ENCODE peak calls at places on chromosome 16, in ten cellular contexts. W, O, N, I, Q, U, R, Y, Z and V are unnamed samples.

GRCh38 chr16:65044861-65045260 is 77.0 kb downstream of the CDH11 start:
- DNase-seq in I (no peak), Z (no peak), N (no peak), W (peak), R (peak), Q (no peak), O (peak), Y (no peak), U (no peak), V (no peak)

GRCh38 chr16:27304102-27304501 is 9.7 kb upstream of the IL4R start:
- DNase-seq in U (no peak), Q (peak), N (no peak), I (no peak), Y (no peak), O (no peak), Z (no peak), R (no peak), W (no peak), V (no peak)

GRCh38 chr16:62280556-62280955 is 244.3 kb upstream of the CDH8 start:
- DNase-seq in Q (no peak), R (no peak), Y (no peak), Z (no peak), W (no peak), I (no peak), U (no peak), O (no peak), N (no peak), V (no peak)

GRCh38 chr16:2501938-2502900 is 11.5 kb upstream of the ATP6V0C start:
- DNase-seq in R (no peak), Q (no peak), I (no peak), O (no peak), U (no peak), W (no peak), N (no peak), Y (no peak), Z (no peak), V (no peak)

GRCh38 chr16:48361012-48361411 is 24.2 kb downstream of the SIAH1 start:
- DNase-seq in Z (no peak), Y (no peak), W (no peak), U (peak), I (no peak), O (no peak), N (no peak), Q (no peak), R (no peak), V (no peak)

GRCh38 chr16:71916397-71916920 is 21.1 kb downstream of the IST1 start:
- DNase-seq in R (peak), N (no peak), W (no peak), Q (no peak), Y (no peak), Z (no peak), I (no peak), U (no peak), O (peak), V (no peak)

GRCh38 chr16:77618011-77618410 is 104.3 kb upstream of the NUDT7 start:
- DNase-seq in Y (no peak), W (no peak), U (no peak), O (no peak), Q (peak), R (peak), Z (no peak), N (no peak), I (no peak), V (no peak)

GRCh38 chr16:11130978-11131665 is 124.9 kb downstream of the SOCS1 start:
- DNase-seq in Q (no peak), O (no peak), W (no peak), I (no peak), U (no peak), Y (no peak), Z (no peak), N (no peak), R (no peak), V (no peak)

GRCh38 chr16:53517851-53518250 is 14.8 kb upstream of the AKTIP start:
- DNase-seq in W (no peak), R (no peak), Q (no peak), Z (no peak), I (no peak), Y (no peak), N (no peak), O (no peak), U (no peak), V (no peak)

GRCh38 chr16:20871258-20871657 is 28.9 kb downstream of the DCUN1D3 start:
- DNase-seq in O (no peak), U (no peak), Y (no peak), I (no peak), Z (no peak), N (no peak), W (no peak), Q (no peak), R (no peak), V (no peak)

DNA sequence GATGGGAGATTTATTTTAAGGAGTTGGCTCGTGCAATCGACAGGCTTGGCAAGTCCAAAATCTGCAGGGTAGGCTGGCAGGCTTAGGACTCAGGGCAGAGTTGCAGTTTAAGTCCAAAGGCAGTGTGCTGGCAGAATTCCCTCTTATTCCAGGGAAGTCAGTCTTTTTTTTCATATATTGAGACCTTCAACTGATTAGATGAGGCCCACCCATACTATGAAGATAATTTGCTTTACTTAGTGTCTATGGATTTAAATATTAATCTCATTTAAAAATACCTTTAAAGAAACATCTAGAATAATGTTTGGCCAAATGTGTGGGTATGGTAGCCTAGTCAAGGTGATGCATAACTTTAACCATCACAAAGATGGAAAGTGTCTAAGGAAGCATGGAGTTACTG is 99.8 kb downstream of the CNTNAP4 start:
- DNase-seq in R (no peak), O (no peak), Q (no peak), W (no peak), Y (no peak), Z (no peak), I (no peak), N (no peak), U (no peak), V (no peak)
- H3K27ac ChIP-seq in R (no peak), O (no peak), Q (no peak), W (no peak), Y (no peak), Z (no peak), I (no peak), N (no peak), U (no peak), V (no peak)

GRCh38 chr16:29972992-29973383 is 680 bp upstream of the TAOK2 start:
- DNase-seq in R (no peak), U (no peak), Z (no peak), N (no peak), O (no peak), W (no peak), I (no peak), Q (no peak), Y (no peak), V (no peak)
- TF ChIP-seq EZH2 in R (no peak), U (no peak), Z (no peak), N (no peak), O (no peak), W (no peak), I (no peak), Q (no peak), Y (no peak), V (no peak)

GRCh38 chr16:85928411-85928820 is 29.5 kb downstream of the IRF8 start:
- DNase-seq in N (no peak), Z (no peak), Y (no peak), Q (no peak), U (no peak), I (no peak), R (no peak), O (peak), W (peak), V (peak)

GRCh38 chr16:85927326-85927725 is 28.4 kb downstream of the IRF8 start:
- DNase-seq in Y (no peak), N (no peak), Z (no peak), U (no peak), R (no peak), O (no peak), W (no peak), Q (no peak), I (no peak), V (no peak)

GRCh38 chr16:85927938-85928337 is 29.0 kb downstream of the IRF8 start:
- DNase-seq in Q (no peak), O (no peak), Y (no peak), U (no peak), I (no peak), W (no peak), Z (no peak), N (no peak), R (no peak), V (no peak)

GRCh38 chr16:85924675-85925074 is 25.7 kb downstream of the IRF8 start:
- DNase-seq in Y (no peak), Q (no peak), O (peak), U (no peak), R (peak), I (no peak), N (no peak), W (peak), Z (no peak), V (no peak)

DNA sequence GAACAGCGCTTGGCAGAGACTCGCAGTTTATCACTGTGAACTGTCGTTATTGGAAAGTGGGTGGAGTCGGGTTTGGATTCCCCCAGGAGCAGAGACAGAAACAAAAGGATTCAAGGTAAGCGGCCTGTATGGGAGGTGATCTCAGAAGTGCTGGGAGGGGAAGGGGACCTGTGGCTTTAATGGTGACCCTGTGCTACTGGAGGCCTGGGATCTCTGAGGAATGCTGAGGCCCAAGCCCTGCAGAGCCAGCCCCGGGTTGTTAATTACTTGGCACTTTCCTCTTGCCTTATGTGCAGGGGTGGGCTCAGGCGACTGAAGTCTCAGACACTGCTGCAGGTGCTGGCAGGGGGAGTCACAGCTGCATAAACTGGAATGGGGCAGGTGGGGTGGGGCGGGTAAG is 27.4 kb downstream of the IRF8 start:
- DNase-seq in Z (no peak), U (no peak), I (no peak), Q (no peak), O (no peak), Y (peak), R (no peak), W (no peak), N (peak), V (no peak)
- H3K4me2 ChIP-seq in Z (no peak), U (no peak), I (no peak), Q (no peak), O (no peak), Y (no peak), R (no peak), W (no peak), N (no peak), V (no peak)

GRCh38 chr16:88706965-88707871 is 915 bp downstream of the CTU2 start:
- DNase-seq in U (peak), Y (no peak), Z (no peak), I (no peak), R (no peak), W (peak), O (no peak), N (no peak), Q (no peak), V (no peak)
- H3K27ac ChIP-seq in U (peak), Y (no peak), Z (peak), I (no peak), R (peak), W (peak), O (peak), N (no peak), Q (peak), V (peak)